ENCODE peak calls at places on chromosomes 2 and 18, in ten cellular contexts. N is putamen; T is AG08396; L is pancreas; U is activated T-helper 1 cell treated with Interleukin-2 at 50 U/mL for 16 hours; X is sciatic nerve; R is CD4-positive, alpha-beta T cell; Y is Daoy; J is NCI-H345; G is ACHN. S is an unnamed sample.

GRCh38 chr2:134670955-134671354 is 47.8 kb downstream of the TMEM163 start:
- DNase-seq in L (peak; percentile 81), J (peak; percentile 24), N (no peak), T (no peak), R (no peak), U (no peak), Y (no peak), G (no peak), X (no peak), S (no peak)

GRCh38 chr2:201996681-201997254 is 36.9 kb upstream of the FZD7 start:
- DNase-seq in X (no peak), R (no peak), T (no peak), Y (no peak), N (no peak), U (no peak), J (no peak), L (no peak), G (no peak), S (no peak)

GRCh38 chr18:66867653-66868052 is 263.8 kb upstream of the CDH19 start:
- DNase-seq in L (no peak), N (no peak), T (no peak), X (no peak), U (no peak), G (no peak), R (no peak), J (no peak), Y (no peak), S (no peak)

GRCh38 chr2:33457588-33458247 is 18.7 kb upstream of the RASGRP3 start:
- DNase-seq in T (peak; percentile 12), L (no peak), Y (no peak), R (no peak), U (no peak), N (no peak), X (no peak), J (peak; percentile 34), G (no peak), S (no peak)

GRCh38 chr2:6203297-6203959 is 511.2 kb downstream of the SOX11 start:
- DNase-seq in T (no peak), U (no peak), G (no peak), N (no peak), R (no peak), L (no peak), X (no peak), J (no peak), Y (no peak), S (no peak)

GRCh38 chr2:28662468-28663095 is 89.0 kb upstream of the PPP1CB start:
- DNase-seq in L (no peak), U (no peak), Y (peak; percentile 52), T (peak; percentile 45), G (peak; percentile 90), R (no peak), N (no peak), X (no peak), J (no peak), S (no peak)

GRCh38 chr18:57555134-57555533 is 31.4 kb downstream of the FECH start:
- DNase-seq in X (no peak), Y (no peak), L (no peak), J (no peak), T (no peak), U (no peak), N (no peak), G (no peak), R (no peak), S (no peak)

GRCh38 chr2:74849228-74849892 is 15.4 kb downstream of the HK2 start:
- DNase-seq in U (no peak), G (no peak), N (no peak), T (no peak), R (peak; percentile 54), Y (peak; percentile 71), J (no peak), X (no peak), L (no peak), S (no peak)

GRCh38 chr2:210626849-210627248 is 70.5 kb downstream of the CPS1 start:
- DNase-seq in G (peak; percentile 43), U (no peak), T (peak; percentile 4), Y (peak; percentile 61), L (no peak), X (no peak), J (no peak), R (no peak), N (no peak), S (no peak)

GRCh38 chr2:120825370-120826259 is 89.9 kb downstream of the GLI2 start:
- DNase-seq in Y (peak; percentile 31), X (peak; percentile 58), G (no peak), L (no peak), R (no peak), J (peak; percentile 54), T (peak; percentile 92), N (peak; percentile 89), U (no peak), S (peak; percentile 62)

GRCh38 chr2:199704358-199705238 is 146.4 kb downstream of the FTCDNL1 start:
- DNase-seq in U (no peak), Y (peak; percentile 34), J (peak; percentile 52), N (peak; percentile 17), R (no peak), X (no peak), L (no peak), G (peak; percentile 48), T (peak; percentile 18), S (no peak)

GRCh38 chr2:222669353-222669752 is 2.1 kb upstream of the MOGAT1 start:
- DNase-seq in T (no peak), U (no peak), R (no peak), Y (no peak), N (no peak), G (no peak), L (no peak), J (no peak), X (no peak), S (no peak)

GRCh38 chr2:64276417-64277095 is 132.3 kb upstream of the PELI1 start:
- DNase-seq in X (no peak), N (no peak), G (peak; percentile 95), L (no peak), Y (no peak), J (no peak), T (peak; percentile 43), U (no peak), R (no peak), S (no peak)

GRCh38 chr18:48825101-48825745 is 125.5 kb downstream of the SMAD7 start:
- DNase-seq in L (peak; percentile 30), X (peak; percentile 51), U (no peak), Y (peak; percentile 54), T (no peak), R (no peak), G (no peak), N (no peak), J (no peak), S (no peak)

GRCh38 chr2:148027822-148028221 is 6.9 kb downstream of the MBD5 start:
- DNase-seq in J (no peak), L (no peak), X (no peak), R (no peak), U (no peak), N (no peak), T (no peak), Y (no peak), G (peak; percentile 24), S (no peak)

GRCh38 chr2:71348302-71348701 is 16.7 kb downstream of the ZNF638 start:
- DNase-seq in Y (peak; percentile 12), T (no peak), U (no peak), R (no peak), G (peak; percentile 49), L (no peak), X (no peak), N (no peak), J (no peak), S (no peak)

GRCh38 chr18:63890950-63891304 is 3.4 kb downstream of the SERPINB2 start:
- DNase-seq in L (no peak), U (no peak), T (no peak), G (peak; percentile 28), J (peak; percentile 31), N (no peak), X (no peak), Y (peak; percentile 30), R (no peak), S (no peak)

GRCh38 chr2:101149241-101150192 is 1.7 kb downstream of the TBC1D8 start:
- DNase-seq in Y (no peak), R (no peak), J (no peak), L (peak; percentile 61), T (no peak), N (no peak), U (no peak), X (no peak), G (no peak), S (no peak)

GRCh38 chr2:41701231-41701630 is 346.6 kb upstream of the PKDCC start:
- DNase-seq in T (no peak), N (no peak), X (no peak), Y (no peak), L (no peak), J (no peak), G (no peak), U (no peak), R (no peak), S (no peak)

GRCh38 chr2:98412751-98413445 is 31.8 kb upstream of the INPP4A start:
- DNase-seq in T (peak; percentile 43), U (peak; percentile 10), G (peak; percentile 77), Y (peak; percentile 41), R (peak; percentile 34), L (no peak), J (peak; percentile 28), N (peak; percentile 52), X (no peak), S (no peak)

GRCh38 chr2:173033080-173033479 is 42.6 kb upstream of the MAP3K20 start:
- DNase-seq in U (no peak), G (no peak), R (no peak), J (no peak), L (no peak), X (no peak), N (no peak), T (no peak), Y (no peak), S (no peak)

GRCh38 chr2:105910497-105911238 is 166.0 kb downstream of the NCK2 start:
- DNase-seq in Y (no peak), U (no peak), X (no peak), T (no peak), N (no peak), J (peak; percentile 7), G (no peak), R (no peak), L (no peak), S (no peak)

GRCh38 chr18:55244520-55244919 is 285.3 kb upstream of the CCDC68 start:
- DNase-seq in U (no peak), J (no peak), Y (no peak), R (no peak), N (no peak), L (no peak), G (no peak), X (no peak), T (no peak), S (no peak)

GRCh38 chr2:104855174-104856085 is 1.5 kb downstream of the POU3F3 start:
- DNase-seq in R (no peak), N (no peak), Y (peak; percentile 26), J (peak; percentile 44), T (no peak), X (no peak), L (no peak), U (no peak), G (peak; percentile 27), S (no peak)

GRCh38 chr2:222928335-222928734 is 67.5 kb downstream of the ACSL3 start:
- DNase-seq in U (no peak), R (no peak), X (no peak), L (no peak), J (no peak), N (no peak), Y (no peak), G (no peak), T (no peak), S (no peak)

GRCh38 chr2:45674035-45674791 is 22.7 kb downstream of the PRKCE start:
- DNase-seq in T (no peak), G (no peak), N (no peak), L (no peak), U (no peak), X (no peak), R (no peak), J (no peak), Y (no peak), S (no peak)

GRCh38 chr2:207202645-207203044 is 36.9 kb upstream of the KLF7 start:
- DNase-seq in L (no peak), R (no peak), N (no peak), U (no peak), T (peak; percentile 16), G (peak; percentile 59), Y (no peak), X (no peak), J (no peak), S (no peak)